ENCODE peak calls at places on chromosomes 2 and 18, in four cellular contexts. S is breast epithelium, I is HCT116, E is neural crest cell. D is an unnamed sample.

GRCh38 chr2:117712686-117713085 is 101.8 kb upstream of the DDX18 start:
- DNase-seq in S (no peak), I (no peak), E (no peak), D (no peak)

GRCh38 chr2:81260320-81260719 is 955.8 kb upstream of the LRRTM1 start:
- DNase-seq in S (no peak), I (peak), E (no peak), D (no peak)

GRCh38 chr2:216436369-216436768 is 24.1 kb downstream of the SMARCAL1 start:
- DNase-seq in S (no peak), I (no peak), E (no peak), D (no peak)

GRCh38 chr18:5984245-5984644 is 88.9 kb upstream of the TMEM200C start:
- DNase-seq in S (no peak), I (no peak), E (no peak), D (no peak)

GRCh38 chr18:58612239-58613055 is 16.4 kb downstream of the ALPK2 start:
- DNase-seq in S (no peak), I (no peak), E (no peak), D (no peak)

GRCh38 chr2:195318440-195319111 is 338.4 kb upstream of the SLC39A10 start:
- DNase-seq in S (no peak), I (peak), E (peak), D (no peak)

GRCh38 chr2:28488858-28489575 is 6.8 kb upstream of the PLB1 start:
- DNase-seq in S (no peak), I (no peak), E (no peak), D (no peak)

GRCh38 chr2:53170463-53170862 is 597.1 kb upstream of the CHAC2 start:
- DNase-seq in S (no peak), I (no peak), E (no peak), D (no peak)

GRCh38 chr2:191977754-191978153 is 130.9 kb upstream of the CAVIN2 start:
- DNase-seq in S (no peak), I (no peak), E (no peak), D (no peak)

GRCh38 chr2:1781291-1782080 is 37.2 kb upstream of the PXDN start:
- DNase-seq in S (no peak), I (peak), E (no peak), D (no peak)

GRCh38 chr2:98482362-98482761 is 37.7 kb downstream of the INPP4A start:
- DNase-seq in S (no peak), I (no peak), E (no peak), D (no peak)

GRCh38 chr18:23828426-23828825 is 139.2 kb downstream of the LAMA3 start:
- DNase-seq in S (no peak), I (peak), E (no peak), D (no peak)

GRCh38 chr18:79988925-79989361 is 580 bp upstream of the TXNL4A start:
- DNase-seq in S (peak), I (no peak), E (no peak), D (no peak)

GRCh38 chr18:79987566-79987965 is 797 bp downstream of the TXNL4A start:
- DNase-seq in S (no peak), I (no peak), E (no peak), D (no peak)

GRCh38 chr18:79985172-79985571 is 3.2 kb downstream of the TXNL4A start:
- DNase-seq in S (no peak), I (no peak), E (no peak), D (no peak)

GRCh38 chr18:79986726-79987125 is 1.6 kb downstream of the TXNL4A start:
- DNase-seq in S (no peak), I (no peak), E (no peak), D (no peak)

GRCh38 chr18:79988079-79988924 is at the start of gene TXNL4A:
- DNase-seq in S (peak), I (no peak), E (peak), D (peak)
- TF ChIP-seq CTCF in S (peak), I (no peak), E (no peak), D (no peak)

DNA sequence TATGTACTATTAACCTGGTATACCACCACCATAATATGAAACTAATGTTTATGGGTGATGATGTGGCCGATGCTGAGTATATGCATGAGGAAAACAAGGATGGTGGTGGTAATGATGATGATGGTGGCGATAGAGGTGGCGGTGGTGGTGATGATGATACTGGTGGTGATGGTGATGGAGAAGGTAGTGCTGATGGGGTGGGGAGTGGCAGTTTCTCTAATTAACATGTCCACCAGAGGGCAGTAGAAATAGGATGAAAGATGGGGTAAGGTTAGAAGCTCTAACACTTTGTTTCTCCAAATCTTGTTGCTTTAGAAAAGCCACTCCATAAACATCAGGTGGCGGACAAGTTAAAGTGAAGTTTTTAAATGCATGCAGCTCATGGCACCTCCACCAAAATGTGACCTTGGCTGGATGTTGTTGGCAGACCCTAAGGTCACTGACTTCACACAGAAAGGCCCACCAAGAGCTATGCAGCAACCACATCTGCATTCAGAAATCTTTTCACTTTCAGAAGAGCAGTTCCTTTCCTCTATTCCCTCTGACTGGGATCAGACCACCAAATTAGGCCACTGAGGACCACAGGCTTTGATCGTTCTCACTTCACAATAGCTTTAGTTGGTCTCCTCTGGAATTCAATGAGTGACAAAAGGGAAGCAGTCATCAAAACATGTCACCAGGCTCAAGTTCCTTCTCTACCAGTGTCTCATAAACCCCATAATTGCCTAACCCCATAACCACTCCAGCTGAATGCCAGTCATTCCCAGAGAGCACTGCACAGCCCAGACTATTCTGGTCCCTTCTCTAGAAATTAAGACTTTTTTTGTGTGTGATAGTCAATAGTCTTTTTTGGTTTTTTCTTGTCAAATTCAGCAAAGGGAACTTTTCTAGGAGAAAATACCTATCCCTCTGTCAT is 7.5 kb upstream of the BCL11A start:
- DNase-seq in S (no peak), I (no peak), E (no peak), D (no peak)
- TF ChIP-seq CTCF in S (peak), I (peak), E (peak), D (peak)

DNA sequence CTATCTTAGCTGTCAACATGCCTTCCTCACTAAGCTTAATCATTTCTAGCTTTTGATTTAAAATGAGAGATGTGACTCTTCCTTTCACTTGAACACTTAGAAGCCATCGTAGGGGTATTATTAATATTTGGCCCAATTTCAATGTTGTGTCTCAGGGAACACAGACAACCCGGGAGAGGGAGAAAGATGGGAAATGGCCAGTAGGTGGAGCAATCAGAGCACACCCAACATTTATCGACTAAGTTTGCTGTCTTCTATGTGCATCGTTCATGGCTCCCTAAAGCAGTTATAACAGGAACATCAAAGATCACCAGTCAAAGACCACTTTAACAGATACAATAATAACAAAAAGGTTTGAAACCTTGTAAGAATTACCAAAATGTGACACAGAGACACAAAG is 110.2 kb downstream of the OLA1 start:
- DNase-seq in S (no peak), I (no peak), E (no peak), D (no peak)
- TF ChIP-seq CTCF in S (no peak), I (no peak), E (peak), D (no peak)

DNA sequence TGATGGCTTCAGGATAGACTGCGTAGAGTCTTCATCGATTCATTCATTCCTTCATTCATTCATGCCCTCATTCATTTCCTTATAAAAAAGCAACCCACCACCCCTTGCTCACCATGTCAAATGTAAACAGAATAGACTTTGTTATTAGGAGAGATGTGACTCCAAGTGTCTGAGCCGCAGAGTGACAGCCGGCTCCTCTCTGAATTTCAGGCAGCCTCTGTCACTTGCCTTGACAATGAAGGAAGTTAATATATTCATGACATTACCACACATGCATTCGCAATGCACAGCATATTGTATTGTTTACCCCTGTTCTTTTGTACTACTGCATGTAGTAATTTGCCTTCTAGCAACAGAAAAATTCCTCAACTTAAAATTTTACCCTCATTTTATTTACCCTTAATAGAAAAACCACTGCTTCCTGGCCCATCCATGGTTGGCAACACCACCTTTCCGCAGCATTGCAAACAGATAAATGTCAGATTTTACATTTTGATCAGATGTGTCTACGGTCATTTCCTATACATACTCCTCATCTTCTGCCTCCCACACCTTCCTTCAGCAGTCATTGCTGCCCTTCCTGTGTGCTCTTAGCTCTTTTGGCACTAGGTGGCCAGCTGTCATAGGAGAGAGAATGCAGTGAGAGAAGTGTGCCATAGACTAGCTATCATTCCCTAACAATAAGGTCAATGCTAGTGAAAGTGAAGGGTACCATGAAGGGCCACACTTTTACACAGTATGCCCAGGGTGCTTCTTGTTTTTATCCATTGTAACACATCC is 1090.8 kb downstream of the BCL11A start:
- DNase-seq in S (no peak), I (no peak), E (no peak), D (no peak)
- TF ChIP-seq CTCF in S (no peak), I (no peak), E (peak), D (no peak)

DNA sequence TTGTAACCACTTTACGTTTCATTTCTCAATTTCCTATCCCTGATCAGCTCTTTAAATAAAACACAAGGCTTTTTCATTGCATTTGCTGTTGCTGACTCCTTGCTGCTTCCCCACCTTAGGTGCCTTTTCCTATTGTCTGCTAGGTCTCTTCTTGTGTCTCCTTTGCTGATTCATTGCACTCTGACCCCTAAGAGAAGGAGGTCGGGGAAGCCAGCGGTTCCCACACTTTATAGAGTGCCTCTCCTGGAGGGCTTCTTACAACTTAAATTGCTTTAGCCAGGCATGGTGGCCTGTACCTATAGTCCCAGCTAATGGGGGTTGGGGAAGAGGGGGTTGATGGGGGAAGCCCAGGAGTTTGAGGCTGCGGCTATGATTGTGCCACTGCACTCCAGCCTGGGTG is 495.0 kb downstream of the DLGAP1 start:
- DNase-seq in S (no peak), I (no peak), E (no peak), D (no peak)
- TF ChIP-seq CTCF in S (no peak), I (no peak), E (no peak), D (no peak)

D was measured in activated B cell treated with CpG ODN at 0.5 μM for 24 hours.